ENCODE peak calls at places on chromosomes 2 and 18, in eight cellular contexts. Y is heart left ventricle, V is dorsolateral prefrontal cortex, R is uterus, M is gastrocnemius medialis, F is psoas muscle, O is brain microvascular endothelial cell, U is lower lobe of right lung. J is an unnamed sample.

GRCh38 chr2:121969766-121970639 is 214.6 kb downstream of the TSN start:
- DNase-seq in Y (no peak), V (no peak), R (no peak), M (no peak), F (no peak), O (no peak), U (no peak), J (no peak)

GRCh38 chr18:42296192-42296591 is 341.2 kb downstream of the PIK3C3 start:
- DNase-seq in Y (no peak), V (no peak), R (no peak), M (no peak), F (no peak), O (no peak), U (no peak), J (no peak)

GRCh38 chr2:1723397-1724042 is 20.8 kb downstream of the PXDN start:
- DNase-seq in Y (no peak), V (no peak), R (no peak), M (no peak), F (no peak), O (no peak), U (no peak), J (no peak)

GRCh38 chr2:7053650-7054262 is 136.5 kb downstream of the RNF144A start:
- DNase-seq in Y (no peak), V (no peak), R (no peak), M (no peak), F (no peak), O (no peak), U (no peak), J (peak; percentile 82)

GRCh38 chr2:10954416-10954815 is 42.7 kb downstream of the KCNF1 start:
- DNase-seq in Y (no peak), V (no peak), R (no peak), M (no peak), F (no peak), O (no peak), U (no peak), J (no peak)

GRCh38 chr2:143936758-143937562 is 583.0 kb downstream of the ZEB2 start:
- DNase-seq in Y (peak; percentile 38), V (peak; percentile 8), R (no peak), M (no peak), F (peak; percentile 51), O (no peak), U (peak; percentile 47), J (peak; percentile 77)

GRCh38 chr18:69567813-69568488 is 167.3 kb downstream of the DOK6 start:
- DNase-seq in Y (no peak), V (no peak), R (no peak), M (no peak), F (no peak), O (no peak), U (no peak), J (no peak)

GRCh38 chr18:2617974-2618373 is 37.6 kb upstream of the SMCHD1 start:
- DNase-seq in Y (no peak), V (no peak), R (no peak), M (no peak), F (no peak), O (no peak), U (no peak), J (no peak)

GRCh38 chr2:33420726-33421125 is 55.7 kb upstream of the RASGRP3 start:
- DNase-seq in Y (no peak), V (no peak), R (no peak), M (no peak), F (no peak), O (no peak), U (no peak), J (no peak)

GRCh38 chr2:69660637-69661036 is 17.1 kb upstream of the AAK1 start:
- DNase-seq in Y (no peak), V (no peak), R (no peak), M (no peak), F (no peak), O (no peak), U (no peak), J (no peak)

GRCh38 chr2:224158061-224158460 is 119.0 kb upstream of the SERPINE2 start:
- DNase-seq in Y (no peak), V (no peak), R (no peak), M (no peak), F (no peak), O (no peak), U (no peak), J (no peak)

GRCh38 chr18:23088343-23088742 is 46.9 kb upstream of the CABLES1 start:
- DNase-seq in Y (no peak), V (no peak), R (no peak), M (no peak), F (no peak), O (no peak), U (no peak), J (no peak)

GRCh38 chr2:176427549-176427948 is 158.3 kb downstream of the MTX2 start:
- DNase-seq in Y (no peak), V (no peak), R (no peak), M (no peak), F (no peak), O (no peak), U (no peak), J (no peak)

GRCh38 chr2:40341198-40341597 is 110.7 kb downstream of the SLC8A1 start:
- DNase-seq in Y (no peak), V (no peak), R (no peak), M (no peak), F (no peak), O (no peak), U (no peak), J (no peak)

GRCh38 chr2:162487816-162488215 is 143.9 kb downstream of the GCA start:
- DNase-seq in Y (no peak), V (no peak), R (no peak), M (no peak), F (no peak), O (no peak), U (no peak), J (no peak)

GRCh38 chr18:60064271-60064670 is 164.5 kb downstream of the PMAIP1 start:
- DNase-seq in Y (no peak), V (no peak), R (no peak), M (no peak), F (no peak), O (no peak), U (no peak), J (no peak)

GRCh38 chr2:241282553-241282952 is 32.9 kb downstream of the HDLBP start:
- DNase-seq in Y (no peak), V (no peak), R (no peak), M (no peak), F (no peak), O (no peak), U (no peak), J (no peak)
- H3K27ac ChIP-seq in Y (no peak overlapping the region), V (no peak overlapping the region), R (no peak overlapping the region), M (no peak overlapping the region), F (no peak overlapping the region), O (no peak overlapping the region), U (no peak overlapping the region), J (no peak overlapping the region)

GRCh38 chr2:20093263-20094141 is 42.1 kb upstream of the LAPTM4A start:
- DNase-seq in Y (peak; percentile 62), V (no peak), R (peak; percentile 70), M (peak; percentile 26), F (peak; percentile 75), O (peak; percentile 62), U (no peak), J (peak; percentile 76)

GRCh38 chr2:20089715-20090464 is 38.5 kb upstream of the LAPTM4A start:
- DNase-seq in Y (no peak), V (no peak), R (no peak), M (no peak), F (no peak), O (no peak), U (no peak), J (no peak)

GRCh38 chr2:20092901-20093235 is 41.4 kb upstream of the LAPTM4A start:
- DNase-seq in Y (no peak), V (no peak), R (no peak), M (no peak), F (no peak), O (no peak), U (no peak), J (no peak)

GRCh38 chr2:20092226-20092900 is 40.9 kb upstream of the LAPTM4A start:
- DNase-seq in Y (no peak), V (no peak), R (no peak), M (no peak), F (no peak), O (no peak), U (no peak), J (no peak)

DNA sequence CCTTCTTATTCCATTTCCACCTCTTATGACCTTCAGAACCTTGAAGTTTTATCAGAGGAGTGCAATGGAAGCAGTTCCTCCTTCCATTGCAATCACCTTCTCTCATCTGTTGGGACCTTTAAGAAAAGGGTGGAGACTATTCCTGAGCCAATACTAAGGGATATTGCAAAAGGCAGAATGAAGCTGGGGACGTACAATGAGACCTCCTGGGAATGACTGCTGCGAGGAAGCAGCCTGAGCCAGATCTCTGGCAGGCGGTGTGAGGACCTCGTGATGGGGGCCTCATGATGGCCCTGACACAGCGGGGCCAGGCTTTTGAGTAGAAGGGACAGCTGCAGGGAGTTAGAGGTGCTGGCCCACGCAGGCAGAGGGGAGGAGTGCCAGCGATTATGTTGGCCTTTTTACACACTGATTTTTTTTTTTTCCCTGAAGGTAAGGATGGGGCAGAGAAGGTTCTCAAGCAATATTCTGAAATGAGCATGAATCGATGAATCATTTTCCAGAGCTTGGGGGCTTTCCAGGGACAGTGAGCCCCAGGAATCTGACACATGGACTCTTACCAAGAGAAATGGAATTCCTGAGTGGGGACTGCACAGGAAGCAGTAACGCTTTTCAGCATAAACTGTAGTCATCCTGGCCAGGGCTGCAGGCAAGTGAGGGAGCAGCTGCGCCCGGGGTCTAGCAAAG is 40.0 kb upstream of the LAPTM4A start:
- DNase-seq in Y (peak; percentile 61), V (no peak), R (peak; percentile 75), M (peak; percentile 76), F (peak; percentile 92), O (peak; percentile 86), U (no peak), J (no peak)
- H3K4me3 ChIP-seq in Y (no peak overlapping the region), V (no peak overlapping the region), R (no peak overlapping the region), M (no peak overlapping the region), F (no peak overlapping the region), O (peak overlapping the region; percentile 20), U (no peak overlapping the region), J (no peak overlapping the region)

DNA sequence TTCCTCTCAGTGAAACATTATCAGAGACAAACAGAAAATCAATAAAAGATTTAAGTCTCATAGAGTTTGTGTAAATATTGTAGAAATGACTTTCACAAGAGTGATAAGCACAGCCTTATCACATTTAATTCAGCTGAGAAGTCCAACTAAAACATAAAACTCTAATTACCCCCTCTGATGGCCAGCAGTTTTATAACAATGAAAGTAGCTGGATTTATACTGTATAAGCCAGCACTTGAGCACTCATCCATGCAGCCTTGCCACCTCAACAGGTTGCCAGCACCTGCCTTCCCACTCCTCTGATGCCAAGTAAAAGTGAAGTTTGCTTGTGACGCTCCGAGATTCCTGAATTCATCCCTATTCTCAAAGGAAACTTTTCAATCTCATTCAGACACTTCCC is 103.0 kb upstream of the STK39 start:
- DNase-seq in Y (no peak), V (no peak), R (no peak), M (no peak), F (no peak), O (no peak), U (no peak), J (no peak)
- TF ChIP-seq CTCF in Y (no peak), V (no peak), R (no peak), M (no peak), F (no peak), O (peak; percentile 13), U (no peak), J (no peak)

DNA sequence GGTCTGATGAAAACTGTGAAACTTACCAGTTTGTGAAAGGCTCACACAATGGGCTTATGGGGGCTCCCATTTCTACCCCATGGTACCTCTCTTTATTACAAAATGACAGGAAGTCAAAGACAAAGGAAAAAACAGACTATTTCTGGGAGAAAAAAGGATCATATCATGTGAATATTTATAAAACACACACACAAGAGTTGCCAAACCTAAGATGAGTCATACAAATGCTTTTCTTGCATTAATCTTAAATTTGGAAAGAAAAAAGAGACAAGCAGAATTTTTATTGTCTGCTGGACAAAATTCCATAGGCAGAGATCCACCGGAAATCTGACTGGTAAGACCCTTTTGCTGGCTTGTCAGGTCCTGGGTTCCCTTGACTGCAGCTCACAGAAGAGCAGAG is 1732.3 kb upstream of the PIK3C3 start:
- DNase-seq in Y (no peak), V (no peak), R (no peak), M (no peak), F (no peak), O (no peak), U (no peak), J (no peak)
- H3K27ac ChIP-seq in Y (no peak overlapping the region), V (no peak overlapping the region), R (no peak overlapping the region), M (no peak overlapping the region), F (no peak overlapping the region), O (no peak overlapping the region), U (no peak overlapping the region), J (no peak overlapping the region)